ENCODE peak calls at places on chromosomes 6 and 20, in eight cellular contexts. S, C, B, F, Z, Q, P and M are unnamed samples.

GRCh38 chr20:44683263-44684046 is 31.7 kb upstream of the CCN5 start:
- DNase-seq in C (peak; percentile 56), P (no peak), S (peak; percentile 47), F (no peak), B (no peak), Q (no peak), Z (no peak), M (peak; percentile 36)

GRCh38 chr6:4291453-4292403 is 156.4 kb upstream of the ECI2 start:
- DNase-seq in C (no peak), S (no peak), Z (no peak), F (no peak), Q (no peak), P (peak; percentile 53), B (no peak), M (peak; percentile 1)

GRCh38 chr6:53860511-53860910 is 65.7 kb downstream of the LRRC1 start:
- DNase-seq in S (no peak), B (no peak), P (no peak), F (no peak), C (no peak), Z (no peak), Q (no peak), M (no peak)

GRCh38 chr20:48722002-48722731 is 105.6 kb downstream of the PREX1 start:
- DNase-seq in C (no peak), Z (no peak), S (no peak), B (no peak), F (no peak), P (no peak), Q (peak; percentile 83), M (peak; percentile 59)

GRCh38 chr20:62337558-62338293 is 29.4 kb downstream of the LAMA5 start:
- DNase-seq in F (no peak), Q (peak; percentile 90), Z (no peak), B (no peak), C (no peak), S (no peak), P (no peak), M (no peak)

GRCh38 chr6:42137192-42137753 is 5.1 kb downstream of the C6orf132 start:
- DNase-seq in Q (no peak), P (peak; percentile 15), B (no peak), C (no peak), F (no peak), Z (no peak), S (peak; percentile 83), M (no peak)

GRCh38 chr6:16681260-16681873 is 79.9 kb downstream of the ATXN1 start:
- DNase-seq in F (no peak), P (peak; percentile 66), Z (no peak), B (no peak), S (no peak), Q (no peak), C (no peak), M (peak; percentile 58)

GRCh38 chr6:15148356-15149058 is 97.4 kb upstream of the JARID2 start:
- DNase-seq in F (no peak), B (no peak), Z (no peak), S (no peak), P (no peak), Q (peak; percentile 12), C (no peak), M (peak; percentile 50)

GRCh38 chr20:25534845-25535244 is 50.5 kb downstream of the NINL start:
- DNase-seq in F (no peak), Q (no peak), S (no peak), B (no peak), C (no peak), Z (no peak), P (no peak), M (no peak)

GRCh38 chr20:25529295-25529951 is 55.9 kb downstream of the NINL start:
- DNase-seq in Q (no peak), B (no peak), F (no peak), C (no peak), S (no peak), Z (no peak), P (no peak), M (no peak)

GRCh38 chr20:25532015-25532751 is 53.1 kb downstream of the NINL start:
- DNase-seq in P (no peak), B (no peak), S (no peak), C (no peak), F (no peak), Z (no peak), Q (no peak), M (no peak)

GRCh38 chr20:25533920-25534700 is 51.2 kb downstream of the NINL start:
- DNase-seq in Q (no peak), S (no peak), B (no peak), F (no peak), C (no peak), P (no peak), Z (no peak), M (no peak)

GRCh38 chr20:25532971-25533391 is 52.4 kb downstream of the NINL start:
- DNase-seq in P (no peak), Z (no peak), S (no peak), Q (no peak), B (no peak), F (no peak), C (no peak), M (no peak)
- H3K4me3 ChIP-seq in P (no peak overlapping the region), Z (no peak overlapping the region), S (no peak overlapping the region), Q (no peak overlapping the region), B (no peak overlapping the region), F (no peak overlapping the region), C (no peak overlapping the region), M (no peak overlapping the region)

GRCh38 chr6:379367-380181 is 12.0 kb upstream of the IRF4 start:
- DNase-seq in F (peak; percentile 67), P (peak; percentile 26), C (no peak), B (no peak), Q (peak; percentile 86), S (no peak), Z (no peak), M (no peak)

GRCh38 chr6:378958-379366 is 12.6 kb upstream of the IRF4 start:
- DNase-seq in F (no peak), C (no peak), Q (no peak), S (no peak), Z (no peak), P (peak; percentile 15), B (no peak), M (no peak)

GRCh38 chr6:378090-378957 is 13.2 kb upstream of the IRF4 start:
- DNase-seq in Q (peak; percentile 75), F (peak; percentile 58), S (no peak), C (no peak), B (no peak), P (peak; percentile 2), Z (no peak), M (no peak)

GRCh38 chr6:374956-375355 is 16.6 kb upstream of the IRF4 start:
- DNase-seq in Q (no peak), B (no peak), P (no peak), F (peak; percentile 48), S (no peak), C (no peak), Z (no peak), M (no peak)

DNA sequence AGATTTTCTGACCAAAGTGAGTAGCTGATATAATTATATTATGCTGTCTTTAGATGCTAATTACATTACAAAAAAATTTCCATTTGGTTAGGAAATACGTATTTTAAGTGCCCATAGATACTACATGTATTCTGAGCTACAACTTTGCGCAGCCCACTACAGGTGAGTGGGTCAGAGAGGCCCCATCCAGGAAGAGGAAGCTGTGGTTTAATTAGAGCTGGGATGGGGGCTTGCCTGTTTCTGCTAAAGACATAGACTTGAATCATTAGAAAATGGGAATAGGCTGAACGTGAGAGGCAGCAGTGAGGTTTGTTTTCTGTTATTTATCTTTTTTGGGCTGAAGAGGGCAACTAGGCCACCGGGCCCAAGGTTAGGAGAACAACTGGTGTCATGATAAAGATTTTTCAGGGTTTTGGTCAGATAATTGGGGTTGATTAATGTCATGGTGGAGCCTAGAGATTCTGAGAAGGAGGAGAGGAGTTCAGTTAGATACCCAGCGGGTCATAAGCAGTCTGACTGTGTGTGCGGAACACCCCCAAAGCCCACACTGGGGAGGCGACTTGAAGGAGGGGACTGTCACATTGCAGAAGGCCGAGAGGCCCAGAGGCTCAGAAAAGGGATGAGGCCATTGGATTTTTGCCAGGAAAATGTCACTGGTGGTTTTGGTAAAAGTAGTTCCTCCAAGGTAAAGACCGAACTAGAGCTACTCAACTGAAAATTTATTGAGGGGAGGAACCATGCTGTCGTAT is 14.6 kb upstream of the IRF4 start:
- DNase-seq in P (peak; percentile 14), C (no peak), Q (no peak), B (no peak), S (no peak), Z (no peak), F (peak; percentile 49), M (no peak)
- H3K9me3 ChIP-seq in P (no peaks in the 10 kb centered on the region), C (no peaks in the 10 kb centered on the region), Q (no peaks in the 10 kb centered on the region), B (no peaks in the 10 kb centered on the region), S (no peaks in the 10 kb centered on the region), Z (no peaks in the 10 kb centered on the region), F (no peaks in the 10 kb centered on the region), M (no peaks in the 10 kb centered on the region)

GRCh38 chr6:134174790-134175531 is 122.5 kb upstream of the SLC2A12 start:
- DNase-seq in F (peak; percentile 95), C (peak; percentile 91), P (peak; percentile 95), Q (peak; percentile 99), B (peak; percentile 91), Z (peak; percentile 90), S (peak; percentile 93), M (peak; percentile 88)

GRCh38 chr6:134171517-134171916 is 119.1 kb upstream of the SLC2A12 start:
- DNase-seq in S (no peak), F (no peak), B (no peak), P (no peak), Q (no peak), C (no peak), Z (no peak), M (no peak)

GRCh38 chr6:134172020-134172766 is 119.8 kb upstream of the SLC2A12 start:
- DNase-seq in Q (no peak), B (no peak), C (no peak), Z (no peak), F (no peak), P (no peak), S (no peak), M (no peak)

GRCh38 chr6:134173936-134174789 is 121.7 kb upstream of the SLC2A12 start:
- DNase-seq in C (peak; percentile 82), Z (peak; percentile 85), P (peak; percentile 80), Q (peak; percentile 89), B (peak; percentile 96), S (peak; percentile 82), F (peak; percentile 86), M (peak; percentile 65)

DNA sequence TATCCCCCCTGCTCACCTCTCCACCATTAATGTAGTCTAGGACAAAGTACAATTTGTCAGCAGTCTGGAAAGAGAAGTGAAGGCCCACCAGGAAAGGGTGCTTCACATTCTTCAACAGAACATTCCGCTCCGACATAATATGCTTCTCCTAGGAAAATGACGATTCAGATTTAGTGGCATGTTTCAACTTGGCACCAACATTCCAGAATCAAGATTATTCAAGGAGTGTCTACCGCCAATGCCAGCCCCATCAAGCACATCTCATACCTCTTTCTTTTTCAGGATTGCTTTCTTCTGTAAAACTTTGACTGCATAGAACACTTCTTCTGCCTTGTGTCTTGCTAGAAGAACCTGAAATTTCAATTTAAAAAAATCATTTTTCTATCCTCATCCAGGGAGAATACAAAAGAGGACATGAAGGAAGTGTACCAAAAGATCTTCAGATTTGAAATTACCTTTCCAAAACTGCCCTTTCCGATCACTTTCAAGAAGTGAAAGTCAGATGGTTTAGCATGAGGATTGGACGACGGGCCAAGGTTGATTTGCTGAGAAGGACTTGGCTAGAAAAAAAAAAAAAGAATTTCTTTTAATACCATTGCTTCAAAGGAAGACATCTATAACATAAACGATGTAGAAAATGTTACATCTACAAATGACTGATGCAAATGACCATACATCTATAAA is 120.7 kb upstream of the SLC2A12 start:
- DNase-seq in S (no peak), Z (no peak), C (no peak), Q (no peak), P (no peak), F (no peak), B (no peak), M (no peak)
- H3K36me3 ChIP-seq in S (peaks cover 4% of the 10 kb centered on the region), Z (no peaks in the 10 kb centered on the region), C (peaks cover 38% of the 10 kb centered on the region), Q (peaks cover 3% of the 10 kb centered on the region), P (peaks cover 57% of the 10 kb centered on the region), F (peaks cover 51% of the 10 kb centered on the region), B (no peaks in the 10 kb centered on the region), M (peaks cover 50% of the 10 kb centered on the region)

GRCh38 chr6:31075528-31075927 is 36.8 kb downstream of the C6orf15 start:
- DNase-seq in C (no peak), S (no peak), F (no peak), B (no peak), Q (no peak), Z (no peak), P (no peak), M (peak; percentile 23)

GRCh38 chr6:31076611-31077010 is 35.8 kb downstream of the C6orf15 start:
- DNase-seq in S (no peak), Q (no peak), P (no peak), Z (no peak), C (no peak), F (no peak), B (no peak), M (no peak)

GRCh38 chr6:31083742-31084354 is 28.5 kb downstream of the C6orf15 start:
- DNase-seq in Z (no peak), P (peak; percentile 56), F (no peak), S (no peak), B (peak; percentile 24), C (no peak), Q (no peak), M (peak; percentile 23)

GRCh38 chr6:31081872-31082271 is 30.5 kb downstream of the C6orf15 start:
- DNase-seq in C (no peak), Q (no peak), F (no peak), S (no peak), B (no peak), P (no peak), Z (no peak), M (no peak)

DNA sequence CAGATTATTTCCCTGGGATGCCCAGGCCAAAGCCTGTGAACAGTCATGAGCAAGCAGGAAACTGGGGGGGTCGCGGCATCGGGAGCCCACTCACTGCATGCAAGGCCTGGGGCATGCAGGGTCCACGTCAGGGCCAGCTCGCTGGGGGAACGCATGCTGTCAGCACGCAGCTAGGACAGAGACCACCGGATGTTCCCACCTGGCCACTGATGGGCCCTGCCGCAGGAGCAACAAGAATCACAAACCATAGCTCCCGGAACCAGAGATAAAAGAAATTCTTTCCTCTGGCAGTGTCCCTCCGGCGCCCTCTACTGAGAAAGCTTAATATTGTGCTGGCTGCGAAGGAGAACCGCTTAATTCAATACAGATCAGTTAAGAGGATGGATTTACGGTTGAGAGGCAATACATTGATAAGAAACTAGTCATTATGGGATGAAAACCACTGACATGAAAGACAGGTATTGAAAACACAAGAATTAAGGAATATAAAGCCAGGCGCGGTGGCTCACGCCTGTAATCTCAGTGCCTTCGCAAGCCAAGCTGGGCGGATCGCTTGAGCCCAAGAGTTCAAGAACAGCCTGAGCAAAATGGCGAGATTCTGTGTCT is 32.6 kb downstream of the C6orf15 start:
- DNase-seq in F (peak; percentile 74), S (peak; percentile 59), Z (peak; percentile 68), C (peak; percentile 69), B (peak; percentile 85), P (peak; percentile 56), Q (peak; percentile 79), M (peak; percentile 24)
- H3K4me3 ChIP-seq in F (no peak overlapping the region), S (no peak overlapping the region), Z (no peak overlapping the region), C (peak overlapping the region; percentile 10), B (no peak overlapping the region), P (peak overlapping the region; percentile 17), Q (no peak overlapping the region), M (no peak overlapping the region)